ENCODE peak calls at places on chromosomes 5 and 9, in ten cellular contexts. M, O, Y, U, R, P, A, W, X and Q are unnamed samples.

GRCh38 chr9:138044485-138045383 is 167.2 kb downstream of the CACNA1B start:
- DNase-seq in P (no peak), M (no peak), Y (no peak), A (no peak), X (no peak), U (no peak), W (no peak), O (peak; percentile 31), R (no peak), Q (peak; percentile 21)

GRCh38 chr5:88480245-88480644 is 211.6 kb upstream of the TMEM161B start:
- DNase-seq in O (peak; percentile 4), A (no peak), X (no peak), W (no peak), R (no peak), U (no peak), M (no peak), P (no peak), Y (no peak), Q (no peak)

GRCh38 chr9:2496934-2497333 is 124.7 kb upstream of the VLDLR start:
- DNase-seq in W (no peak), O (no peak), M (no peak), P (peak; percentile 18), Y (no peak), X (no peak), R (no peak), U (no peak), A (no peak), Q (no peak)

GRCh38 chr9:19922476-19923118 is 133.8 kb upstream of the SLC24A2 start:
- DNase-seq in M (no peak), O (peak; percentile 72), R (no peak), A (no peak), X (peak; percentile 48), U (peak; percentile 70), W (no peak), Y (no peak), P (peak; percentile 38), Q (peak; percentile 16)

GRCh38 chr5:79416499-79416898 is 97.4 kb downstream of the HOMER1 start:
- DNase-seq in P (no peak), O (peak; percentile 2), U (no peak), A (peak; percentile 82), Y (no peak), M (no peak), X (peak; percentile 65), W (no peak), R (no peak), Q (peak; percentile 1)

GRCh38 chr5:17425385-17426070 is 72.5 kb upstream of the TAF11L2 start:
- DNase-seq in Y (no peak), U (no peak), R (no peak), W (no peak), M (no peak), P (no peak), A (no peak), X (no peak), O (no peak), Q (no peak)

GRCh38 chr9:136634904-136635303 is 27.8 kb upstream of the EGFL7 start:
- DNase-seq in O (no peak), X (no peak), M (no peak), R (no peak), W (no peak), A (no peak), Y (no peak), P (no peak), U (no peak), Q (no peak)

GRCh38 chr9:19527663-19528062 is 118.9 kb downstream of the ACER2 start:
- DNase-seq in P (no peak), A (no peak), R (no peak), X (no peak), Y (no peak), W (no peak), U (no peak), O (no peak), M (no peak), Q (no peak)

GRCh38 chr5:142671801-142672200 is 14.1 kb downstream of the FGF1 start:
- DNase-seq in Y (no peak), M (no peak), R (no peak), X (no peak), A (no peak), W (no peak), U (no peak), O (no peak), P (peak; percentile 91), Q (no peak)

GRCh38 chr5:142667808-142668207 is 18.1 kb downstream of the FGF1 start:
- DNase-seq in R (no peak), Y (no peak), X (no peak), P (no peak), W (no peak), M (no peak), A (no peak), O (no peak), U (no peak), Q (no peak)

GRCh38 chr5:142671276-142671675 is 14.6 kb downstream of the FGF1 start:
- DNase-seq in O (no peak), P (no peak), W (no peak), A (no peak), U (no peak), X (no peak), M (no peak), R (no peak), Y (no peak), Q (no peak)

GRCh38 chr5:142669479-142669878 is 16.4 kb downstream of the FGF1 start:
- DNase-seq in M (no peak), R (no peak), X (no peak), P (peak; percentile 51), U (no peak), Y (no peak), A (no peak), O (no peak), W (no peak), Q (no peak)

DNA sequence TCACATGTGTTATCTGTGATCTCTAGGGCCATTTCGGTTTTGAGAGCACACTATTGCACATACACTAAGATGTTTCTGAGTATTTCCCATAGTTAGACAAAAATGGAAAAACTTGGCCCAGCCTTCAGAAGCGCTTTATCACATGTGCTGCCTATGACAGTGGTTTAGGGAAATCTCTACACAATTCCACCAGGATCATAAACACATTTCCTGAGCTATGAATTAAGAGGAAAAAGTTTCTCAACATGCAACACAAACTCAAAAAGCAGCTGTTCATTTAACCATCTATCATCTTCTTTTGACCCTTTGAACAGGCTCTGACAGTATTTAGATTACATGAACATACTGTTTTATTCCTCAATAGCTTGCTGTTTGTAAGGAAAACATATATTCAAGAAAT is 15.1 kb downstream of the FGF1 start:
- DNase-seq in X (no peak), R (no peak), Y (no peak), M (no peak), U (no peak), W (no peak), P (no peak), A (no peak), O (no peak), Q (no peak)
- H3K27ac ChIP-seq in X (no peak overlapping the region), R (no peak overlapping the region), Y (no peak overlapping the region), M (no peak overlapping the region), U (peak overlapping the region; percentile 29), W (no peak overlapping the region), P (no peak overlapping the region), A (no peak overlapping the region), O (no peak overlapping the region), Q (no peak overlapping the region)

DNA sequence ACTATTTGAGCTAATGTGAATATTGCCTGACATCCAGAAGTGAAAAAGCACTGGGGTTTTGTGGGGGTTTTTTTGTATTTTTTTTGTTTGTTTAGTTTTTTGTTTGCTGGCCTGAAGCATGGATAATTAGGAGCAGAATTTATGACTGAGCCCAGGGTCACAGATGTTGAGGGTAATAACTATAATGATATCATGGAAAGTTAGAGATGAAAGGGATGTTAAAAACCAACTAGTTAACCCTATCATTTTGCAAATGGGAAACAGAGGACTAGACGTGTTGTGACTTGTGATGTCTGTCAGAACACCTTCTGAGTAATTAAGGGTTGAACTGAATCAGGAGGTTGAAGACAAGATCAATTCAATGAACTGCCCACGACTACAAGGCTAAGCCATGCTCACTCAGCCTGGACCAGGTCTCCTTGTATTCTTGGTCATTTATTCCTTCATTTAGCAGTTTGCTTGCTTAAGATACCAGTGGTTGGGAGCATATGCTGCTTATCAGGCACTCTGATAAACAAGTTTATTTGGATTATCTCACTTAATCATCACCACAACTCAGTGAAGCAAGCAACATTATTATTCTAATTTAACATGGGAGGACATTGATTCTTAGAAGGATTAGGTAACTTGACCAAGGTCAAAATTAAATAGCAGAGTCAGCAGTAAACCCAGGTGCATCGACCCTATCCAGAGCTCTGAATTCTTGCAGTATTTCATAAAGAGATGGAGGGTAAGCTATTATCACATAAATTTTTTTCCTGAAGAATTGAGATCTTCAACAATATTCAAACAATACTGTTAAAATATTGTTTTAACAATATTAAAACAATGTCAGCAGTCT is 75.7 kb upstream of the PIK3R1 start:
- DNase-seq in X (no peak), R (no peak), Y (no peak), M (no peak), W (no peak), U (no peak), P (peak; percentile 56), A (no peak), O (no peak), Q (no peak)
- H3K27ac ChIP-seq in X (no peak overlapping the region), R (no peak overlapping the region), Y (no peak overlapping the region), M (no peak overlapping the region), W (no peak overlapping the region), U (no peak overlapping the region), P (no peak overlapping the region), A (no peak overlapping the region), O (no peak overlapping the region), Q (no peak overlapping the region)

GRCh38 chr9:81719972-81720371 is 30.6 kb upstream of the TLE1 start:
- DNase-seq in X (no peak), U (no peak), O (no peak), Y (no peak), R (no peak), P (no peak), M (no peak), A (no peak), W (no peak), Q (no peak)

GRCh38 chr9:81717747-81718077 is 28.4 kb upstream of the TLE1 start:
- DNase-seq in R (no peak), U (no peak), W (no peak), M (no peak), X (no peak), A (no peak), P (no peak), O (no peak), Y (no peak), Q (no peak)

GRCh38 chr9:81718244-81718643 is 28.9 kb upstream of the TLE1 start:
- DNase-seq in A (no peak), O (no peak), U (no peak), R (no peak), M (no peak), P (no peak), X (no peak), Y (no peak), W (no peak), Q (no peak)

GRCh38 chr9:81722277-81722676 is 32.9 kb upstream of the TLE1 start:
- DNase-seq in R (no peak), P (no peak), M (no peak), W (no peak), X (no peak), A (no peak), U (no peak), Y (no peak), O (no peak), Q (no peak)

GRCh38 chr9:81720450-81721086 is 31.2 kb upstream of the TLE1 start:
- DNase-seq in M (no peak), W (no peak), U (no peak), R (no peak), P (no peak), A (no peak), O (no peak), X (no peak), Y (no peak), Q (no peak)
- H3K27ac ChIP-seq in M (no peak overlapping the region), W (no peak overlapping the region), U (no peak overlapping the region), R (no peak overlapping the region), P (no peak overlapping the region), A (no peak overlapping the region), O (no peak overlapping the region), X (no peak overlapping the region), Y (no peak overlapping the region), Q (no peak overlapping the region)

GRCh38 chr5:32233220-32233695 is 59.1 kb upstream of the GOLPH3 start:
- DNase-seq in A (no peak), U (no peak), W (no peak), M (no peak), O (no peak), P (no peak), X (no peak), R (no peak), Y (no peak), Q (no peak)
- H3K27ac ChIP-seq in A (no peak overlapping the region), U (peak overlapping the region; percentile 46), W (no peak overlapping the region), M (no peak overlapping the region), O (no peak overlapping the region), P (no peak overlapping the region), X (peak overlapping the region; percentile 71), R (no peak overlapping the region), Y (peak overlapping the region; percentile 41), Q (peak overlapping the region; percentile 16)